ENCODE peak calls at places on chromosome 1, in four cellular contexts. One of them, this sample, is unnamed.

GRCh38 chr1:61084560-61084991 is 2.2 kb downstream of the NFIA start:
- DNase-seq in 8988T: no peak
- DNase-seq in ELR: no peak
- DNase-seq in activated CD4-positive, CD25-positive, alpha-beta regulatory T cell: no peak
- DNase-seq in this sample: peak

GRCh38 chr1:28126778-28127430 is 38.5 kb upstream of the EYA3 start:
- DNase-seq in 8988T: no peak
- DNase-seq in ELR: no peak
- DNase-seq in activated CD4-positive, CD25-positive, alpha-beta regulatory T cell: no peak
- DNase-seq in this sample: no peak

GRCh38 chr1:119136401-119136800 is 4.1 kb downstream of the WARS2 start:
- DNase-seq in 8988T: no peak
- DNase-seq in ELR: peak
- DNase-seq in activated CD4-positive, CD25-positive, alpha-beta regulatory T cell: no peak
- DNase-seq in this sample: no peak

GRCh38 chr1:64001038-64001437 is 202.4 kb upstream of the UBE2U start:
- DNase-seq in 8988T: no peak
- DNase-seq in ELR: no peak
- DNase-seq in activated CD4-positive, CD25-positive, alpha-beta regulatory T cell: no peak
- DNase-seq in this sample: no peak

GRCh38 chr1:7705048-7705907 is 65.8 kb upstream of the VAMP3 start:
- DNase-seq in 8988T: no peak
- DNase-seq in ELR: no peak
- DNase-seq in activated CD4-positive, CD25-positive, alpha-beta regulatory T cell: no peak
- DNase-seq in this sample: no peak

GRCh38 chr1:65417729-65418128 is 2.7 kb upstream of the LEPR start:
- DNase-seq in 8988T: no peak
- DNase-seq in ELR: no peak
- DNase-seq in activated CD4-positive, CD25-positive, alpha-beta regulatory T cell: no peak
- DNase-seq in this sample: peak

GRCh38 chr1:17274186-17275170 is 25.6 kb downstream of the PADI3 start:
- DNase-seq in 8988T: peak
- DNase-seq in ELR: peak
- DNase-seq in activated CD4-positive, CD25-positive, alpha-beta regulatory T cell: no peak
- DNase-seq in this sample: peak

GRCh38 chr1:78292361-78292760 is 198.4 kb upstream of the PTGFR start:
- DNase-seq in 8988T: no peak
- DNase-seq in ELR: no peak
- DNase-seq in activated CD4-positive, CD25-positive, alpha-beta regulatory T cell: no peak
- DNase-seq in this sample: no peak

GRCh38 chr1:243917177-243917862 is 67.3 kb upstream of the AKT3 start:
- DNase-seq in 8988T: no peak
- DNase-seq in ELR: peak
- DNase-seq in activated CD4-positive, CD25-positive, alpha-beta regulatory T cell: no peak
- DNase-seq in this sample: peak

GRCh38 chr1:52929019-52929418 is 1.9 kb downstream of the SCP2 start:
- DNase-seq in 8988T: no peak
- DNase-seq in ELR: no peak
- DNase-seq in activated CD4-positive, CD25-positive, alpha-beta regulatory T cell: no peak
- DNase-seq in this sample: no peak

GRCh38 chr1:27299385-27300252 is 22.3 kb upstream of the TMEM222 start:
- DNase-seq in 8988T: no peak
- DNase-seq in ELR: peak
- DNase-seq in activated CD4-positive, CD25-positive, alpha-beta regulatory T cell: no peak
- DNase-seq in this sample: peak

GRCh38 chr1:27967884-27968466 is 8.2 kb downstream of the XKR8 start:
- DNase-seq in 8988T: no peak
- DNase-seq in ELR: peak
- DNase-seq in activated CD4-positive, CD25-positive, alpha-beta regulatory T cell: no peak
- DNase-seq in this sample: no peak

GRCh38 chr1:119713538-119714456 is 2.1 kb downstream of the PHGDH start:
- DNase-seq in 8988T: no peak
- DNase-seq in ELR: peak
- DNase-seq in activated CD4-positive, CD25-positive, alpha-beta regulatory T cell: no peak
- DNase-seq in this sample: peak

GRCh38 chr1:234401658-234402057 is 28.4 kb downstream of the COA6 start:
- DNase-seq in 8988T: no peak
- DNase-seq in ELR: no peak
- DNase-seq in activated CD4-positive, CD25-positive, alpha-beta regulatory T cell: no peak
- DNase-seq in this sample: no peak

GRCh38 chr1:177257128-177257527 is 86.4 kb downstream of the BRINP2 start:
- DNase-seq in 8988T: no peak
- DNase-seq in ELR: no peak
- DNase-seq in activated CD4-positive, CD25-positive, alpha-beta regulatory T cell: no peak
- DNase-seq in this sample: no peak

GRCh38 chr1:34871443-34872132 is 12.0 kb upstream of the SMIM12 start:
- DNase-seq in 8988T: no peak
- DNase-seq in ELR: no peak
- DNase-seq in activated CD4-positive, CD25-positive, alpha-beta regulatory T cell: no peak
- DNase-seq in this sample: no peak

GRCh38 chr1:1591452-1591851 is 8.5 kb downstream of the FNDC10 start:
- DNase-seq in 8988T: no peak
- DNase-seq in ELR: peak
- DNase-seq in activated CD4-positive, CD25-positive, alpha-beta regulatory T cell: no peak
- DNase-seq in this sample: peak

GRCh38 chr1:230286890-230287269 is 139.3 kb downstream of the PGBD5 start:
- DNase-seq in 8988T: no peak
- DNase-seq in ELR: no peak
- DNase-seq in activated CD4-positive, CD25-positive, alpha-beta regulatory T cell: no peak
- DNase-seq in this sample: no peak

GRCh38 chr1:64515427-64515826 is 45.5 kb downstream of the CACHD1 start:
- DNase-seq in 8988T: no peak
- DNase-seq in ELR: peak
- DNase-seq in activated CD4-positive, CD25-positive, alpha-beta regulatory T cell: no peak
- DNase-seq in this sample: no peak

GRCh38 chr1:78688701-78689100 is 39.1 kb downstream of the IFI44 start:
- DNase-seq in 8988T: no peak
- DNase-seq in ELR: peak
- DNase-seq in activated CD4-positive, CD25-positive, alpha-beta regulatory T cell: no peak
- DNase-seq in this sample: peak

GRCh38 chr1:21534674-21535378 is 25.6 kb downstream of the ALPL start:
- DNase-seq in 8988T: peak
- DNase-seq in ELR: peak
- DNase-seq in activated CD4-positive, CD25-positive, alpha-beta regulatory T cell: no peak
- DNase-seq in this sample: peak

GRCh38 chr1:227234998-227235405 is 83.3 kb downstream of the CDC42BPA start:
- DNase-seq in 8988T: peak
- DNase-seq in ELR: peak
- DNase-seq in activated CD4-positive, CD25-positive, alpha-beta regulatory T cell: no peak
- DNase-seq in this sample: peak

GRCh38 chr1:226419284-226419683 is 11.4 kb upstream of the PARP1 start:
- DNase-seq in 8988T: no peak
- DNase-seq in ELR: no peak
- DNase-seq in activated CD4-positive, CD25-positive, alpha-beta regulatory T cell: no peak
- DNase-seq in this sample: no peak

This sample was measured in PC-3.